ENCODE peak calls at places on chromosomes 3 and 15, in six cellular contexts. One of them, this sample, is unnamed.

GRCh38 chr3:169764164-169764452 is 752 bp downstream of the TERC start:
- DNase-seq in HepG2: no peak
- DNase-seq in H1: no peak
- DNase-seq in HCT116: no peak
- DNase-seq in K562: peak; percentile 23
- DNase-seq in breast epithelium: no peak
- DNase-seq in this sample: no peak

GRCh38 chr15:38002883-38003477 is 68.5 kb downstream of the TMCO5A start:
- DNase-seq in HepG2: peak; percentile 49
- DNase-seq in H1: peak; percentile 27
- DNase-seq in HCT116: peak; percentile 61
- DNase-seq in K562: no peak
- DNase-seq in breast epithelium: no peak
- DNase-seq in this sample: no peak

GRCh38 chr3:78908236-78908635 is 859.6 kb downstream of the ROBO1 start:
- DNase-seq in HepG2: no peak
- DNase-seq in H1: no peak
- DNase-seq in HCT116: no peak
- DNase-seq in K562: no peak
- DNase-seq in breast epithelium: no peak
- DNase-seq in this sample: no peak

GRCh38 chr3:165883866-165884478 is 46.7 kb upstream of the BCHE start:
- DNase-seq in HepG2: no peak
- DNase-seq in H1: no peak
- DNase-seq in HCT116: no peak
- DNase-seq in K562: no peak
- DNase-seq in breast epithelium: no peak
- DNase-seq in this sample: no peak

GRCh38 chr15:62517541-62517940 is 352.5 kb upstream of the C2CD4B start:
- DNase-seq in HepG2: no peak
- DNase-seq in H1: no peak
- DNase-seq in HCT116: no peak
- DNase-seq in K562: no peak
- DNase-seq in breast epithelium: no peak
- DNase-seq in this sample: no peak

GRCh38 chr3:12947504-12948369 is 106.4 kb upstream of the RPL32 start:
- DNase-seq in HepG2: peak; percentile 15
- DNase-seq in H1: no peak
- DNase-seq in HCT116: no peak
- DNase-seq in K562: peak; percentile 66
- DNase-seq in breast epithelium: peak; percentile 53
- DNase-seq in this sample: no peak

GRCh38 chr3:112746675-112747276 is 99.9 kb downstream of the CD200R1L start:
- DNase-seq in HepG2: no peak
- DNase-seq in H1: no peak
- DNase-seq in HCT116: no peak
- DNase-seq in K562: peak; percentile 22
- DNase-seq in breast epithelium: no peak
- DNase-seq in this sample: no peak

GRCh38 chr3:28328188-28329151 is 20.1 kb upstream of the ZCWPW2 start:
- DNase-seq in HepG2: no peak
- DNase-seq in H1: no peak
- DNase-seq in HCT116: no peak
- DNase-seq in K562: no peak
- DNase-seq in breast epithelium: no peak
- DNase-seq in this sample: no peak

GRCh38 chr3:179560791-179561190 is 1.9 kb upstream of the ACTL6A start:
- DNase-seq in HepG2: no peak
- DNase-seq in H1: no peak
- DNase-seq in HCT116: no peak
- DNase-seq in K562: no peak
- DNase-seq in breast epithelium: no peak
- DNase-seq in this sample: no peak

GRCh38 chr15:101204744-101205535 is 46.9 kb downstream of the CHSY1 start:
- DNase-seq in HepG2: no peak
- DNase-seq in H1: no peak
- DNase-seq in HCT116: no peak
- DNase-seq in K562: no peak
- DNase-seq in breast epithelium: no peak
- DNase-seq in this sample: no peak

GRCh38 chr3:100040846-100041245 is 73.5 kb downstream of the FILIP1L start:
- DNase-seq in HepG2: no peak
- DNase-seq in H1: no peak
- DNase-seq in HCT116: no peak
- DNase-seq in K562: no peak
- DNase-seq in breast epithelium: no peak
- DNase-seq in this sample: no peak

GRCh38 chr15:71572452-71573053 is 237.8 kb upstream of the NR2E3 start:
- DNase-seq in HepG2: no peak
- DNase-seq in H1: peak; percentile 53
- DNase-seq in HCT116: peak; percentile 23
- DNase-seq in K562: no peak
- DNase-seq in breast epithelium: peak; percentile 41
- DNase-seq in this sample: no peak

GRCh38 chr15:71364117-71364584 is 248.9 kb downstream of the THSD4 start:
- DNase-seq in HepG2: no peak
- DNase-seq in H1: no peak
- DNase-seq in HCT116: no peak
- DNase-seq in K562: no peak
- DNase-seq in breast epithelium: no peak
- DNase-seq in this sample: no peak

GRCh38 chr15:34582461-34583357 is 742 bp downstream of the GOLGA8B start:
- DNase-seq in HepG2: no peak
- DNase-seq in H1: no peak
- DNase-seq in HCT116: peak; percentile 2
- DNase-seq in K562: peak; percentile 65
- DNase-seq in breast epithelium: no peak
- DNase-seq in this sample: peak; percentile 52

GRCh38 chr3:52532838-52533622 is 627 bp downstream of the NT5DC2 start:
- DNase-seq in HepG2: no peak
- DNase-seq in H1: no peak
- DNase-seq in HCT116: no peak
- DNase-seq in K562: peak; percentile 35
- DNase-seq in breast epithelium: peak; percentile 19
- DNase-seq in this sample: peak; percentile 57

GRCh38 chr3:129345281-129345680 is 66.6 kb downstream of the HMCES start:
- DNase-seq in HepG2: no peak
- DNase-seq in H1: no peak
- DNase-seq in HCT116: no peak
- DNase-seq in K562: no peak
- DNase-seq in breast epithelium: no peak
- DNase-seq in this sample: no peak

GRCh38 chr15:88255496-88256171 is 905 bp downstream of the NTRK3 start:
- DNase-seq in HepG2: no peak
- DNase-seq in H1: no peak
- DNase-seq in HCT116: no peak
- DNase-seq in K562: no peak
- DNase-seq in breast epithelium: peak; percentile 48
- DNase-seq in this sample: peak; percentile 21

GRCh38 chr15:35886765-35887164 is 340.8 kb upstream of the DPH6 start:
- DNase-seq in HepG2: no peak
- DNase-seq in H1: no peak
- DNase-seq in HCT116: no peak
- DNase-seq in K562: no peak
- DNase-seq in breast epithelium: no peak
- DNase-seq in this sample: no peak

DNA sequence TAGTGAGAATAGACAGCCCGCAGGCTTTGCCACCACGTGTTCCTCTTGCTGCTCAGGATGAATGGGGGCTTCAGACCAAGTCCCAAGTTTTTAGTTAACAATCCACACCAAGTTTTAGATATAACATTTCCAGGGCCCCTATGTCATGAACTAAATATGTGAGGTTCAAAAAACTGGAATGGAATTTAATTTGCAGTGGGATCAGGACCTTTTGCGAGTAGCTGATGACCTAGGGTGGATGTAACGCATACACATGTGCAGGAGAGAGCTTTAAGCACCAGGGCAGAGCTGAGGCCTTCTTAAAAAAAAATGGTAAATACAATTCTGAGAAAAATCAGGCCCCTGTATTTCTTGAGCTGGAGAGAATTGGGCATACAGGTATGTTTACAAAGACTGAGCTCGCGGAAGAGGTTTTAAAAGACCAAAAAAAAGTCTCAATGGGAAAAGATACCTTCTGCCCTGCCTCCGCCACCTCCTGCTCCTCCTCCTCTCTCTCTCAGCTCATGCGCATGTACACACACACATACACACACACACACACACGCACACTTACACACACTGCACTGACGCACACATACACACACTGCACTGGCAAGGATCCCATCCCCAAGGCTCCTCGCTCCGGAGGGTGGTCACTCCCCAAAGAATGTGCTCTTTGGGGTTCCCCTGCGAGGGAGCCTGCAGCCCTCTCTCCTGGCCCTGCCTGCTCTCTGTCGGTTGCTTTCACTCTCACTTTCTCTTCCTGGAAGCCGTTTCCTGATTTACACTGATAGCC is 48.2 kb upstream of the IGF1R start:
- DNase-seq in HepG2: no peak
- DNase-seq in H1: no peak
- DNase-seq in HCT116: no peak
- DNase-seq in K562: no peak
- DNase-seq in breast epithelium: peak; percentile 18
- DNase-seq in this sample: peak; percentile 35
- TF ChIP-seq POLR2A in HepG2: no peak
- TF ChIP-seq POLR2A in H1: no peak
- TF ChIP-seq POLR2A in HCT116: no peak
- TF ChIP-seq POLR2A in K562: no peak
- TF ChIP-seq POLR2A in breast epithelium: no peak
- TF ChIP-seq POLR2A in this sample: peak; percentile 28

GRCh38 chr15:95261546-95261945 is 1030.2 kb downstream of the MCTP2 start:
- DNase-seq in HepG2: no peak
- DNase-seq in H1: no peak
- DNase-seq in HCT116: no peak
- DNase-seq in K562: no peak
- DNase-seq in breast epithelium: no peak
- DNase-seq in this sample: no peak

GRCh38 chr15:95265419-95265997 is 1034.1 kb downstream of the MCTP2 start:
- DNase-seq in HepG2: no peak
- DNase-seq in H1: no peak
- DNase-seq in HCT116: no peak
- DNase-seq in K562: no peak
- DNase-seq in breast epithelium: no peak
- DNase-seq in this sample: no peak

GRCh38 chr15:95260856-95261255 is 1029.5 kb downstream of the MCTP2 start:
- DNase-seq in HepG2: no peak
- DNase-seq in H1: no peak
- DNase-seq in HCT116: no peak
- DNase-seq in K562: no peak
- DNase-seq in breast epithelium: no peak
- DNase-seq in this sample: no peak

GRCh38 chr15:95263751-95264150 is 1032.4 kb downstream of the MCTP2 start:
- DNase-seq in HepG2: no peak
- DNase-seq in H1: no peak
- DNase-seq in HCT116: no peak
- DNase-seq in K562: no peak
- DNase-seq in breast epithelium: no peak
- DNase-seq in this sample: no peak

DNA sequence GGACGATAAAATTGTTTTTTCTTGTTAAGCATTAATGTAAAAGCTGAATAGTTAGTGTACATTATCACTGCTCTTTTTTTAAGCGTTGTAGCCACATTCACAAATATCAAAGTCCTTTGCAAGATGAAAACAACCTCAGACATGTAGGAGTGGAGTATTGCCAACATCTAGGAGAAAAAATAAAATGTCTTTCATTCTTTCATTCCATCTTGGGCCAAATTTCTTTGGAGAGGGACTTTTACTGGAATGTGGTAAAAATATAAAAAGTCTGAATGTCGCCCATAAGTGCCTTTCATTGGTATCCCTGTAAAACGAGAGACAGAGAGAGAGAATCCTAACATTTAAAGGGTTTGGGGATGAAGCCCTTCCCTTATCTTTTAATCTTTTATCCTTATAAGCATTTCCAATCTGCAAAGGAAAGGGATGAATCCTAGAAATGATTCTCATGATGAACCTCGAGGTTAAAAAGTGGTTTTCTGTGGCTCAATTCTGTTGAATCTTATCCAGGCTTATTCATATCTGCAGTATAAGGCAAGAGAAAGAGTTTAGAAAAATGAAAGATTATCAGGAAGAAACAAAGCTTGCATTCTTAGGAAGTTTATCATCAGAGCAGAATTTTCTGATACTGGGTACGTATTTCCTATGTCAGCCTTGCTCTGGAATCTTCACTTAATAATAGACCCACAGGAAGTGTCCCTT is 1031.7 kb downstream of the MCTP2 start:
- DNase-seq in HepG2: no peak
- DNase-seq in H1: no peak
- DNase-seq in HCT116: no peak
- DNase-seq in K562: no peak
- DNase-seq in breast epithelium: no peak
- DNase-seq in this sample: no peak
- TF ChIP-seq POLR2AphosphoS5 in HepG2: no peak
- TF ChIP-seq POLR2AphosphoS5 in H1: no peak
- TF ChIP-seq POLR2AphosphoS5 in HCT116: no peak
- TF ChIP-seq POLR2AphosphoS5 in K562: no peak
- TF ChIP-seq POLR2AphosphoS5 in breast epithelium: no peak
- TF ChIP-seq POLR2AphosphoS5 in this sample: no peak

GRCh38 chr3:186361612-186362408 is at the start of gene DGKG:
- DNase-seq in HepG2: no peak
- DNase-seq in H1: no peak
- DNase-seq in HCT116: no peak
- DNase-seq in K562: no peak
- DNase-seq in breast epithelium: no peak
- DNase-seq in this sample: peak; percentile 62
- TF ChIP-seq POLR2A in HepG2: no peak
- TF ChIP-seq POLR2A in H1: no peak
- TF ChIP-seq POLR2A in HCT116: no peak
- TF ChIP-seq POLR2A in K562: no peak
- TF ChIP-seq POLR2A in breast epithelium: no peak
- TF ChIP-seq POLR2A in this sample: no peak

DNA sequence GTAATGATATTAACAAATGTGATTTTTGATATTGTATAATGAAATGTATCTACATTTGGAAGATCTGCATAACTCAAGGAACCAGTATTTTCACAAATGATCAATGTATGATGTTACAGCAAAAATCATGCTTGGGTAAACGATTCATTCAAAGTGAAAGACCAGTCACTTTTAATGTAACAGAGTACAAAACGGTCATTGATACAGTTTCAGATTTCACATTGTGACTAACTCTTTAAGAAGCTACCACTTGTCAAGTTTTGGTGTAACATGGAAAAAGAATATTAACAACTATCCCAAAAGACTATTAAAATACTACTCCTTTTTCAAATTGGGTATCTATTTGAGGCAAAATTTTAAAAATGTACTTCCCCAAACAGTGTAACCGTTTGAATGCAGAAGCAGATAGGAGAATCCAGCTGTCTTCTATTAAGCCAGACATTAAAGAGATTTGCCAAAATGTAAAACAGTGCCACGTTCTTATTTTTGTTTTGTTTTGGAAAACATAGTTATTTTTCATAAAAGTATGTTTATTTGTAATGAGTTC is 31.7 kb downstream of the AKAP13 start:
- DNase-seq in HepG2: peak; percentile 27
- DNase-seq in H1: no peak
- DNase-seq in HCT116: no peak
- DNase-seq in K562: no peak
- DNase-seq in breast epithelium: no peak
- DNase-seq in this sample: no peak
- TF ChIP-seq POLR2AphosphoS5 in HepG2: no peak
- TF ChIP-seq POLR2AphosphoS5 in H1: no peak
- TF ChIP-seq POLR2AphosphoS5 in HCT116: no peak
- TF ChIP-seq POLR2AphosphoS5 in K562: no peak
- TF ChIP-seq POLR2AphosphoS5 in breast epithelium: no peak
- TF ChIP-seq POLR2AphosphoS5 in this sample: no peak

This sample was measured in GM12891.